ENCODE peak calls at places on chromosomes 1 and 21, in six cellular contexts. One of them, this sample, is unnamed.

GRCh38 chr21:35102488-35103407 is 53.6 kb upstream of the RUNX1 start:
- DNase-seq in brain microvascular endothelial cell: peak
- DNase-seq in naive thymus-derived CD8-positive, alpha-beta T cell: peak
- DNase-seq in COR-L47: no peak
- DNase-seq in activated CD4-positive, alpha-beta memory T cell treated with anti-CD3 and anti-CD28 coated beads, Interleukin-2, amount 10 ng/mL, durations not matched to agents 7 days and 5 days: no peak
- DNase-seq in GM04504: no peak
- DNase-seq in this sample: no peak

GRCh38 chr1:200732438-200732837 is 6.3 kb upstream of the CAMSAP2 start:
- DNase-seq in GM04504: no peak
- DNase-seq in COR-L47: no peak
- DNase-seq in brain microvascular endothelial cell: no peak
- DNase-seq in naive thymus-derived CD8-positive, alpha-beta T cell: no peak
- DNase-seq in activated CD4-positive, alpha-beta memory T cell treated with anti-CD3 and anti-CD28 coated beads, Interleukin-2, amount 10 ng/mL, durations not matched to agents 7 days and 5 days: no peak
- DNase-seq in this sample: no peak

GRCh38 chr1:229070168-229070567 is 200.7 kb upstream of the RAB4A start:
- DNase-seq in activated CD4-positive, alpha-beta memory T cell treated with anti-CD3 and anti-CD28 coated beads, Interleukin-2, amount 10 ng/mL, durations not matched to agents 7 days and 5 days: no peak
- DNase-seq in COR-L47: peak
- DNase-seq in brain microvascular endothelial cell: peak
- DNase-seq in GM04504: peak
- DNase-seq in naive thymus-derived CD8-positive, alpha-beta T cell: no peak
- DNase-seq in this sample: peak

GRCh38 chr1:221583481-221583880 is 158.4 kb downstream of the DUSP10 start:
- DNase-seq in activated CD4-positive, alpha-beta memory T cell treated with anti-CD3 and anti-CD28 coated beads, Interleukin-2, amount 10 ng/mL, durations not matched to agents 7 days and 5 days: no peak
- DNase-seq in brain microvascular endothelial cell: no peak
- DNase-seq in COR-L47: no peak
- DNase-seq in naive thymus-derived CD8-positive, alpha-beta T cell: no peak
- DNase-seq in GM04504: no peak
- DNase-seq in this sample: no peak

GRCh38 chr1:42319128-42319851 is 15.7 kb downstream of the FOXJ3 start:
- DNase-seq in naive thymus-derived CD8-positive, alpha-beta T cell: no peak
- DNase-seq in COR-L47: no peak
- DNase-seq in brain microvascular endothelial cell: peak
- DNase-seq in activated CD4-positive, alpha-beta memory T cell treated with anti-CD3 and anti-CD28 coated beads, Interleukin-2, amount 10 ng/mL, durations not matched to agents 7 days and 5 days: no peak
- DNase-seq in GM04504: peak
- DNase-seq in this sample: no peak

GRCh38 chr1:208475951-208476824 is 232.0 kb upstream of the PLXNA2 start:
- DNase-seq in brain microvascular endothelial cell: no peak
- DNase-seq in naive thymus-derived CD8-positive, alpha-beta T cell: no peak
- DNase-seq in GM04504: no peak
- DNase-seq in COR-L47: no peak
- DNase-seq in activated CD4-positive, alpha-beta memory T cell treated with anti-CD3 and anti-CD28 coated beads, Interleukin-2, amount 10 ng/mL, durations not matched to agents 7 days and 5 days: no peak
- DNase-seq in this sample: peak

GRCh38 chr1:25347556-25347955 is 9.4 kb downstream of the TMEM50A start:
- DNase-seq in naive thymus-derived CD8-positive, alpha-beta T cell: no peak
- DNase-seq in brain microvascular endothelial cell: no peak
- DNase-seq in activated CD4-positive, alpha-beta memory T cell treated with anti-CD3 and anti-CD28 coated beads, Interleukin-2, amount 10 ng/mL, durations not matched to agents 7 days and 5 days: no peak
- DNase-seq in GM04504: no peak
- DNase-seq in COR-L47: no peak
- DNase-seq in this sample: no peak

GRCh38 chr1:27011058-27011764 is 1.4 kb downstream of the TENT5B start:
- DNase-seq in COR-L47: no peak
- DNase-seq in activated CD4-positive, alpha-beta memory T cell treated with anti-CD3 and anti-CD28 coated beads, Interleukin-2, amount 10 ng/mL, durations not matched to agents 7 days and 5 days: no peak
- DNase-seq in brain microvascular endothelial cell: peak
- DNase-seq in GM04504: no peak
- DNase-seq in naive thymus-derived CD8-positive, alpha-beta T cell: no peak
- DNase-seq in this sample: no peak

GRCh38 chr1:77900687-77901293 is 12.4 kb downstream of the NEXN start:
- DNase-seq in brain microvascular endothelial cell: peak
- DNase-seq in COR-L47: peak
- DNase-seq in activated CD4-positive, alpha-beta memory T cell treated with anti-CD3 and anti-CD28 coated beads, Interleukin-2, amount 10 ng/mL, durations not matched to agents 7 days and 5 days: no peak
- DNase-seq in naive thymus-derived CD8-positive, alpha-beta T cell: peak
- DNase-seq in GM04504: peak
- DNase-seq in this sample: peak

GRCh38 chr1:6484826-6485139 is 6.7 kb downstream of the PLEKHG5 start:
- DNase-seq in activated CD4-positive, alpha-beta memory T cell treated with anti-CD3 and anti-CD28 coated beads, Interleukin-2, amount 10 ng/mL, durations not matched to agents 7 days and 5 days: no peak
- DNase-seq in brain microvascular endothelial cell: no peak
- DNase-seq in GM04504: no peak
- DNase-seq in COR-L47: no peak
- DNase-seq in naive thymus-derived CD8-positive, alpha-beta T cell: no peak
- DNase-seq in this sample: no peak

GRCh38 chr21:46421756-46422555 is 36.7 kb upstream of the DIP2A start:
- DNase-seq in naive thymus-derived CD8-positive, alpha-beta T cell: no peak
- DNase-seq in GM04504: no peak
- DNase-seq in COR-L47: no peak
- DNase-seq in activated CD4-positive, alpha-beta memory T cell treated with anti-CD3 and anti-CD28 coated beads, Interleukin-2, amount 10 ng/mL, durations not matched to agents 7 days and 5 days: no peak
- DNase-seq in brain microvascular endothelial cell: no peak
- DNase-seq in this sample: no peak

GRCh38 chr1:33735624-33736023 is 128.3 kb upstream of the HMGB4 start:
- DNase-seq in brain microvascular endothelial cell: no peak
- DNase-seq in GM04504: no peak
- DNase-seq in COR-L47: peak
- DNase-seq in naive thymus-derived CD8-positive, alpha-beta T cell: no peak
- DNase-seq in activated CD4-positive, alpha-beta memory T cell treated with anti-CD3 and anti-CD28 coated beads, Interleukin-2, amount 10 ng/mL, durations not matched to agents 7 days and 5 days: no peak
- DNase-seq in this sample: peak

GRCh38 chr1:5599541-5599940 is 392.7 kb downstream of the NPHP4 start:
- DNase-seq in COR-L47: no peak
- DNase-seq in activated CD4-positive, alpha-beta memory T cell treated with anti-CD3 and anti-CD28 coated beads, Interleukin-2, amount 10 ng/mL, durations not matched to agents 7 days and 5 days: no peak
- DNase-seq in naive thymus-derived CD8-positive, alpha-beta T cell: no peak
- DNase-seq in brain microvascular endothelial cell: no peak
- DNase-seq in GM04504: no peak
- DNase-seq in this sample: no peak

GRCh38 chr1:205597691-205598314 is 34.0 kb downstream of the ELK4 start:
- DNase-seq in brain microvascular endothelial cell: no peak
- DNase-seq in activated CD4-positive, alpha-beta memory T cell treated with anti-CD3 and anti-CD28 coated beads, Interleukin-2, amount 10 ng/mL, durations not matched to agents 7 days and 5 days: no peak
- DNase-seq in GM04504: no peak
- DNase-seq in naive thymus-derived CD8-positive, alpha-beta T cell: no peak
- DNase-seq in COR-L47: no peak
- DNase-seq in this sample: no peak

GRCh38 chr1:114535401-114535800 is 24.4 kb upstream of the TRIM33 start:
- DNase-seq in COR-L47: no peak
- DNase-seq in GM04504: no peak
- DNase-seq in naive thymus-derived CD8-positive, alpha-beta T cell: no peak
- DNase-seq in brain microvascular endothelial cell: no peak
- DNase-seq in activated CD4-positive, alpha-beta memory T cell treated with anti-CD3 and anti-CD28 coated beads, Interleukin-2, amount 10 ng/mL, durations not matched to agents 7 days and 5 days: no peak
- DNase-seq in this sample: no peak

GRCh38 chr1:22637952-22638445 is 1.6 kb downstream of the C1QA start:
- DNase-seq in GM04504: no peak
- DNase-seq in brain microvascular endothelial cell: no peak
- DNase-seq in COR-L47: no peak
- DNase-seq in activated CD4-positive, alpha-beta memory T cell treated with anti-CD3 and anti-CD28 coated beads, Interleukin-2, amount 10 ng/mL, durations not matched to agents 7 days and 5 days: no peak
- DNase-seq in naive thymus-derived CD8-positive, alpha-beta T cell: no peak
- DNase-seq in this sample: no peak

GRCh38 chr21:20698585-20698984 is 299.6 kb upstream of the NCAM2 start:
- DNase-seq in GM04504: no peak
- DNase-seq in brain microvascular endothelial cell: no peak
- DNase-seq in COR-L47: no peak
- DNase-seq in activated CD4-positive, alpha-beta memory T cell treated with anti-CD3 and anti-CD28 coated beads, Interleukin-2, amount 10 ng/mL, durations not matched to agents 7 days and 5 days: no peak
- DNase-seq in naive thymus-derived CD8-positive, alpha-beta T cell: no peak
- DNase-seq in this sample: no peak

GRCh38 chr1:88648706-88649105 is 35.4 kb upstream of the PKN2 start:
- DNase-seq in COR-L47: no peak
- DNase-seq in activated CD4-positive, alpha-beta memory T cell treated with anti-CD3 and anti-CD28 coated beads, Interleukin-2, amount 10 ng/mL, durations not matched to agents 7 days and 5 days: no peak
- DNase-seq in GM04504: no peak
- DNase-seq in brain microvascular endothelial cell: no peak
- DNase-seq in naive thymus-derived CD8-positive, alpha-beta T cell: no peak
- DNase-seq in this sample: no peak

GRCh38 chr1:200231787-200232222 is 178.0 kb downstream of the ZNF281 start:
- DNase-seq in activated CD4-positive, alpha-beta memory T cell treated with anti-CD3 and anti-CD28 coated beads, Interleukin-2, amount 10 ng/mL, durations not matched to agents 7 days and 5 days: no peak
- DNase-seq in brain microvascular endothelial cell: no peak
- DNase-seq in naive thymus-derived CD8-positive, alpha-beta T cell: no peak
- DNase-seq in GM04504: no peak
- DNase-seq in COR-L47: no peak
- DNase-seq in this sample: no peak

GRCh38 chr1:211762206-211762605 is 68.4 kb downstream of the LPGAT1 start:
- DNase-seq in COR-L47: no peak
- DNase-seq in activated CD4-positive, alpha-beta memory T cell treated with anti-CD3 and anti-CD28 coated beads, Interleukin-2, amount 10 ng/mL, durations not matched to agents 7 days and 5 days: no peak
- DNase-seq in brain microvascular endothelial cell: no peak
- DNase-seq in GM04504: no peak
- DNase-seq in naive thymus-derived CD8-positive, alpha-beta T cell: no peak
- DNase-seq in this sample: no peak

GRCh38 chr1:88595355-88595754 is 88.7 kb upstream of the PKN2 start:
- DNase-seq in COR-L47: no peak
- DNase-seq in activated CD4-positive, alpha-beta memory T cell treated with anti-CD3 and anti-CD28 coated beads, Interleukin-2, amount 10 ng/mL, durations not matched to agents 7 days and 5 days: no peak
- DNase-seq in brain microvascular endothelial cell: peak
- DNase-seq in naive thymus-derived CD8-positive, alpha-beta T cell: no peak
- DNase-seq in GM04504: peak
- DNase-seq in this sample: peak

GRCh38 chr1:41599912-41600311 is 115.4 kb upstream of the EDN2 start:
- DNase-seq in brain microvascular endothelial cell: peak
- DNase-seq in activated CD4-positive, alpha-beta memory T cell treated with anti-CD3 and anti-CD28 coated beads, Interleukin-2, amount 10 ng/mL, durations not matched to agents 7 days and 5 days: no peak
- DNase-seq in GM04504: no peak
- DNase-seq in COR-L47: no peak
- DNase-seq in naive thymus-derived CD8-positive, alpha-beta T cell: no peak
- DNase-seq in this sample: no peak

GRCh38 chr1:63593303-63593886 is at the start of gene PGM1:
- DNase-seq in naive thymus-derived CD8-positive, alpha-beta T cell: peak
- DNase-seq in GM04504: peak
- DNase-seq in COR-L47: peak
- DNase-seq in brain microvascular endothelial cell: peak
- DNase-seq in activated CD4-positive, alpha-beta memory T cell treated with anti-CD3 and anti-CD28 coated beads, Interleukin-2, amount 10 ng/mL, durations not matched to agents 7 days and 5 days: peak
- DNase-seq in this sample: peak

GRCh38 chr21:17435565-17436543 is 77.0 kb upstream of the CXADR start:
- DNase-seq in activated CD4-positive, alpha-beta memory T cell treated with anti-CD3 and anti-CD28 coated beads, Interleukin-2, amount 10 ng/mL, durations not matched to agents 7 days and 5 days: no peak
- DNase-seq in naive thymus-derived CD8-positive, alpha-beta T cell: no peak
- DNase-seq in COR-L47: no peak
- DNase-seq in GM04504: no peak
- DNase-seq in brain microvascular endothelial cell: no peak
- DNase-seq in this sample: no peak

GRCh38 chr1:21164266-21164665 is 12.4 kb downstream of the EIF4G3 start:
- DNase-seq in brain microvascular endothelial cell: no peak
- DNase-seq in COR-L47: no peak
- DNase-seq in naive thymus-derived CD8-positive, alpha-beta T cell: no peak
- DNase-seq in GM04504: no peak
- DNase-seq in activated CD4-positive, alpha-beta memory T cell treated with anti-CD3 and anti-CD28 coated beads, Interleukin-2, amount 10 ng/mL, durations not matched to agents 7 days and 5 days: no peak
- DNase-seq in this sample: no peak

GRCh38 chr1:154741327-154741726 is 128.8 kb downstream of the KCNN3 start:
- DNase-seq in COR-L47: no peak
- DNase-seq in activated CD4-positive, alpha-beta memory T cell treated with anti-CD3 and anti-CD28 coated beads, Interleukin-2, amount 10 ng/mL, durations not matched to agents 7 days and 5 days: no peak
- DNase-seq in brain microvascular endothelial cell: peak
- DNase-seq in GM04504: no peak
- DNase-seq in naive thymus-derived CD8-positive, alpha-beta T cell: no peak
- DNase-seq in this sample: no peak

GRCh38 chr1:63935148-63935547 is 161.3 kb downstream of the ROR1 start:
- DNase-seq in activated CD4-positive, alpha-beta memory T cell treated with anti-CD3 and anti-CD28 coated beads, Interleukin-2, amount 10 ng/mL, durations not matched to agents 7 days and 5 days: no peak
- DNase-seq in GM04504: no peak
- DNase-seq in COR-L47: no peak
- DNase-seq in naive thymus-derived CD8-positive, alpha-beta T cell: no peak
- DNase-seq in brain microvascular endothelial cell: no peak
- DNase-seq in this sample: no peak

GRCh38 chr1:58983633-58984301 is 199.9 kb upstream of the JUN start:
- DNase-seq in naive thymus-derived CD8-positive, alpha-beta T cell: no peak
- DNase-seq in activated CD4-positive, alpha-beta memory T cell treated with anti-CD3 and anti-CD28 coated beads, Interleukin-2, amount 10 ng/mL, durations not matched to agents 7 days and 5 days: no peak
- DNase-seq in brain microvascular endothelial cell: no peak
- DNase-seq in GM04504: no peak
- DNase-seq in COR-L47: no peak
- DNase-seq in this sample: no peak